ENCODE peak calls at places on chromosomes 12 and 14, in six cellular contexts. D is GM13977, I is fibroblast of mammary gland, V is OCI-LY7, M is D341Med, X is Panc1. H is an unnamed sample.

GRCh38 chr12:32522322-32523221 is 123.2 kb downstream of the FGD4 start:
- DNase-seq in D (no peak), I (no peak), V (peak), M (no peak), X (no peak), H (no peak)

GRCh38 chr14:92099802-92100201 is 6.6 kb downstream of the ATXN3 start:
- DNase-seq in D (no peak), I (peak), V (no peak), M (no peak), X (no peak), H (no peak)

GRCh38 chr12:56634242-56634836 is 4.2 kb upstream of the BAZ2A start:
- DNase-seq in D (peak), I (no peak), V (peak), M (peak), X (no peak), H (no peak)

GRCh38 chr12:55829967-55830600 is 697 bp upstream of the DNAJC14 start:
- DNase-seq in D (peak), I (no peak), V (peak), M (peak), X (no peak), H (no peak)

GRCh38 chr12:12032260-12032761 is 38.4 kb upstream of the BCL2L14 start:
- DNase-seq in D (no peak), I (no peak), V (peak), M (no peak), X (no peak), H (no peak)

GRCh38 chr12:66500841-66501240 is 178.0 kb downstream of the GRIP1 start:
- DNase-seq in D (peak), I (no peak), V (no peak), M (no peak), X (no peak), H (no peak)

GRCh38 chr12:12735301-12735700 is 18.1 kb downstream of the CDKN1B start:
- DNase-seq in D (no peak), I (peak), V (no peak), M (no peak), X (no peak), H (no peak)

GRCh38 chr12:124680863-124681778 is 113.7 kb upstream of the NCOR2 start:
- DNase-seq in D (peak), I (peak), V (peak), M (no peak), X (peak), H (no peak)

GRCh38 chr12:102480401-102480800 is at the start of gene IGF1:
- DNase-seq in D (no peak), I (peak), V (no peak), M (no peak), X (no peak), H (no peak)

GRCh38 chr12:89918172-89918880 is 209.7 kb upstream of the ATP2B1 start:
- DNase-seq in D (no peak), I (no peak), V (no peak), M (no peak), X (no peak), H (no peak)

GRCh38 chr12:128079-128478 is 61.5 kb downstream of the IQSEC3 start:
- DNase-seq in D (no peak), I (no peak), V (peak), M (no peak), X (no peak), H (no peak)

GRCh38 chr12:53174881-53175491 is 5.5 kb upstream of the ZNF740 start:
- DNase-seq in D (no peak), I (peak), V (peak), M (no peak), X (no peak), H (no peak)

GRCh38 chr14:32477406-32477805 is 148.3 kb downstream of the AKAP6 start:
- DNase-seq in D (no peak), I (no peak), V (no peak), M (no peak), X (no peak), H (no peak)

H was measured in effector memory CD4-positive, alpha-beta T cell.